ENCODE peak calls at places on chromosomes 5 and 9, in four cellular contexts. One of them, this sample, is unnamed.

GRCh38 chr5:176736271-176736965 is 73.9 kb upstream of the UNC5A start:
- DNase-seq in MM.1S: no peak
- DNase-seq in CD4-positive, CD25-positive, alpha-beta regulatory T cell: no peak
- DNase-seq in HCT116: no peak
- DNase-seq in this sample: no peak

GRCh38 chr5:33641722-33642505 is 201.1 kb downstream of the TARS1 start:
- DNase-seq in HCT116: no peak
- DNase-seq in CD4-positive, CD25-positive, alpha-beta regulatory T cell: no peak
- DNase-seq in MM.1S: no peak
- DNase-seq in this sample: peak

GRCh38 chr5:16570121-16570815 is 46.5 kb downstream of the RETREG1 start:
- DNase-seq in MM.1S: no peak
- DNase-seq in CD4-positive, CD25-positive, alpha-beta regulatory T cell: no peak
- DNase-seq in HCT116: no peak
- DNase-seq in this sample: no peak

GRCh38 chr5:74232281-74232680 is 408.2 kb downstream of the ENC1 start:
- DNase-seq in HCT116: no peak
- DNase-seq in CD4-positive, CD25-positive, alpha-beta regulatory T cell: no peak
- DNase-seq in MM.1S: no peak
- DNase-seq in this sample: no peak

GRCh38 chr5:153881687-153882086 is 157.0 kb downstream of the FAM114A2 start:
- DNase-seq in CD4-positive, CD25-positive, alpha-beta regulatory T cell: no peak
- DNase-seq in MM.1S: no peak
- DNase-seq in HCT116: no peak
- DNase-seq in this sample: no peak

GRCh38 chr5:131171276-131171815 is 602 bp downstream of the LYRM7 start:
- DNase-seq in CD4-positive, CD25-positive, alpha-beta regulatory T cell: peak
- DNase-seq in HCT116: no peak
- DNase-seq in MM.1S: peak
- DNase-seq in this sample: no peak

GRCh38 chr5:160507181-160507811 is 85.6 kb downstream of the PTTG1 start:
- DNase-seq in CD4-positive, CD25-positive, alpha-beta regulatory T cell: no peak
- DNase-seq in MM.1S: no peak
- DNase-seq in HCT116: no peak
- DNase-seq in this sample: no peak

GRCh38 chr9:111148994-111149759 is 110.9 kb upstream of the LPAR1 start:
- DNase-seq in HCT116: peak
- DNase-seq in MM.1S: no peak
- DNase-seq in CD4-positive, CD25-positive, alpha-beta regulatory T cell: no peak
- DNase-seq in this sample: peak

GRCh38 chr5:126384985-126385384 is 38.2 kb upstream of the GRAMD2B start:
- DNase-seq in HCT116: no peak
- DNase-seq in CD4-positive, CD25-positive, alpha-beta regulatory T cell: no peak
- DNase-seq in MM.1S: no peak
- DNase-seq in this sample: no peak

GRCh38 chr9:110115868-110116542 is 92.0 kb downstream of the C9orf152 start:
- DNase-seq in MM.1S: no peak
- DNase-seq in HCT116: no peak
- DNase-seq in CD4-positive, CD25-positive, alpha-beta regulatory T cell: no peak
- DNase-seq in this sample: no peak

GRCh38 chr9:70601000-70601929 is 186.8 kb upstream of the KLF9 start:
- DNase-seq in MM.1S: no peak
- DNase-seq in HCT116: no peak
- DNase-seq in CD4-positive, CD25-positive, alpha-beta regulatory T cell: no peak
- DNase-seq in this sample: no peak

GRCh38 chr5:132839426-132840301 is 9.2 kb upstream of the SHROOM1 start:
- DNase-seq in MM.1S: no peak
- DNase-seq in HCT116: no peak
- DNase-seq in CD4-positive, CD25-positive, alpha-beta regulatory T cell: no peak
- DNase-seq in this sample: no peak

GRCh38 chr9:127506814-127507750 is 55.8 kb downstream of the LRSAM1 start:
- DNase-seq in HCT116: no peak
- DNase-seq in CD4-positive, CD25-positive, alpha-beta regulatory T cell: no peak
- DNase-seq in MM.1S: no peak
- DNase-seq in this sample: no peak

GRCh38 chr9:133658442-133659431 is 22.6 kb downstream of the DBH start:
- DNase-seq in HCT116: peak
- DNase-seq in MM.1S: no peak
- DNase-seq in CD4-positive, CD25-positive, alpha-beta regulatory T cell: no peak
- DNase-seq in this sample: no peak

GRCh38 chr5:170362102-170362501 is 27.1 kb downstream of the KCNMB1 start:
- DNase-seq in HCT116: no peak
- DNase-seq in CD4-positive, CD25-positive, alpha-beta regulatory T cell: no peak
- DNase-seq in MM.1S: no peak
- DNase-seq in this sample: no peak

GRCh38 chr9:129677456-129677855 is 12.0 kb downstream of the PRRX2 start:
- DNase-seq in HCT116: no peak
- DNase-seq in MM.1S: no peak
- DNase-seq in CD4-positive, CD25-positive, alpha-beta regulatory T cell: no peak
- DNase-seq in this sample: no peak
- H3K4me3 ChIP-seq in HCT116: no peak
- H3K4me3 ChIP-seq in MM.1S: no peak
- H3K4me3 ChIP-seq in CD4-positive, CD25-positive, alpha-beta regulatory T cell: no peak
- H3K4me3 ChIP-seq in this sample: no peak

DNA sequence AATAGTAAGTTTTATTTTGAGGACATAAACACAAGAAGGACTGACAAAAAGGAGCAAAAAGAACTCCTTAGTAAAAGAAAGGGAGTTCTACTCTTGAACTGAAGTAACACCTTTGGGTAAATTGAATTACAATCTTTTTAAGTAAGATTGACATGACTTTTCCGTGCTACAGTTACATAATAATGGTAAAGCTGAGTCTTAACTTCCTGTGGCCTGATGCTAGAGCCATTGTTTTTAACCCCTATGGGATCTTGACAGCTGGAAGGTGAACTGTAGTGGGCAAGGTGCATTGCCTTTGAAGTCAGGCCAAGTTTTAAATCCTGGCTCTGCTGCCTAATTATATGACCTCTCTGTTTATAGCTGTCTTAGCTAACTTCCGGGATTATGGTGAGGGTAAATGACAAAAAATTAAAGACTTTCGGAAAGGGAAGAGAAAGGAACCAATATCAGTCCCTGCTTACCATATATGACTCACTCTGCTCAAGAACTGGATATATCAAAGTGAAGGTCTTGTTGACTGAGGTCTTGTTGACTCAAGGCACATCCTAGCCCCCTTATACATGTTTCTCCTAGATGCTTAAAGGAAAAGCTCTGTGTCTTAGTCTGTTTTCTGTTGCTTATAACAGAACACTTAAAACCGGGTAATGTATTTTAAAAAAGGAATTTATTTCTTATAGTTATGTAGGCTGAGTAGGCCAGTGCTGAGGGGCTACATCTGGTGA is 6.8 kb downstream of the HSD17B4 start:
- DNase-seq in MM.1S: no peak
- DNase-seq in HCT116: no peak
- DNase-seq in CD4-positive, CD25-positive, alpha-beta regulatory T cell: no peak
- DNase-seq in this sample: no peak
- H3K4me3 ChIP-seq in MM.1S: no peak
- H3K4me3 ChIP-seq in HCT116: no peak
- H3K4me3 ChIP-seq in CD4-positive, CD25-positive, alpha-beta regulatory T cell: no peak
- H3K4me3 ChIP-seq in this sample: no peak

GRCh38 chr5:377326-377981 is 55.9 kb downstream of the AHRR start:
- DNase-seq in MM.1S: no peak
- DNase-seq in CD4-positive, CD25-positive, alpha-beta regulatory T cell: no peak
- DNase-seq in HCT116: no peak
- DNase-seq in this sample: no peak

GRCh38 chr5:376951-377325 is 55.4 kb downstream of the AHRR start:
- DNase-seq in CD4-positive, CD25-positive, alpha-beta regulatory T cell: no peak
- DNase-seq in HCT116: no peak
- DNase-seq in MM.1S: no peak
- DNase-seq in this sample: no peak

GRCh38 chr5:375921-376871 is 54.7 kb downstream of the AHRR start:
- DNase-seq in MM.1S: no peak
- DNase-seq in CD4-positive, CD25-positive, alpha-beta regulatory T cell: no peak
- DNase-seq in HCT116: no peak
- DNase-seq in this sample: no peak

GRCh38 chr5:378976-379742 is 57.6 kb downstream of the AHRR start:
- DNase-seq in MM.1S: no peak
- DNase-seq in HCT116: no peak
- DNase-seq in CD4-positive, CD25-positive, alpha-beta regulatory T cell: no peak
- DNase-seq in this sample: no peak

GRCh38 chr5:378301-378891 is 56.9 kb downstream of the AHRR start:
- DNase-seq in CD4-positive, CD25-positive, alpha-beta regulatory T cell: no peak
- DNase-seq in HCT116: no peak
- DNase-seq in MM.1S: no peak
- DNase-seq in this sample: no peak
- H3K4me3 ChIP-seq in CD4-positive, CD25-positive, alpha-beta regulatory T cell: no peak
- H3K4me3 ChIP-seq in HCT116: no peak
- H3K4me3 ChIP-seq in MM.1S: no peak
- H3K4me3 ChIP-seq in this sample: no peak

GRCh38 chr5:173238312-173239232 is 3.6 kb upstream of the NKX2-5 start:
- DNase-seq in MM.1S: no peak
- DNase-seq in HCT116: no peak
- DNase-seq in CD4-positive, CD25-positive, alpha-beta regulatory T cell: no peak
- DNase-seq in this sample: no peak

GRCh38 chr5:173235499-173236394 is 741 bp upstream of the NKX2-5 start:
- DNase-seq in CD4-positive, CD25-positive, alpha-beta regulatory T cell: no peak
- DNase-seq in HCT116: no peak
- DNase-seq in MM.1S: no peak
- DNase-seq in this sample: no peak

GRCh38 chr5:173236531-173237501 is 1.8 kb upstream of the NKX2-5 start:
- DNase-seq in HCT116: no peak
- DNase-seq in CD4-positive, CD25-positive, alpha-beta regulatory T cell: peak
- DNase-seq in MM.1S: no peak
- DNase-seq in this sample: no peak

GRCh38 chr5:173239233-173239593 is 4.2 kb upstream of the NKX2-5 start:
- DNase-seq in HCT116: no peak
- DNase-seq in MM.1S: no peak
- DNase-seq in CD4-positive, CD25-positive, alpha-beta regulatory T cell: no peak
- DNase-seq in this sample: no peak

GRCh38 chr5:173237821-173238220 is 2.8 kb upstream of the NKX2-5 start:
- DNase-seq in HCT116: no peak
- DNase-seq in MM.1S: no peak
- DNase-seq in CD4-positive, CD25-positive, alpha-beta regulatory T cell: no peak
- DNase-seq in this sample: no peak
- H3K4me3 ChIP-seq in HCT116: no peak
- H3K4me3 ChIP-seq in MM.1S: no peak
- H3K4me3 ChIP-seq in CD4-positive, CD25-positive, alpha-beta regulatory T cell: no peak
- H3K4me3 ChIP-seq in this sample: no peak